ENCODE peak calls at places on chromosome 3, in seven cellular contexts. M, N, P, W, V, A and S are unnamed samples.

GRCh38 chr3:105938101-105938500 is 69.3 kb upstream of the CBLB start:
- DNase-seq in W (no peak), P (no peak), N (no peak), M (no peak), V (no peak), A (no peak), S (no peak)

GRCh38 chr3:114582929-114583328 is 289.1 kb downstream of the TIGIT start:
- DNase-seq in M (peak; percentile 5), V (no peak), A (no peak), P (no peak), N (no peak), W (no peak), S (no peak)

GRCh38 chr3:189270248-189270832 is 98.6 kb downstream of the TPRG1 start:
- DNase-seq in M (no peak), A (peak; percentile 32), P (no peak), N (peak; percentile 58), W (peak; percentile 80), V (peak; percentile 16), S (peak; percentile 58)

GRCh38 chr3:160928183-160928718 is 172.2 kb downstream of the PPM1L start:
- DNase-seq in M (peak; percentile 15), A (no peak), V (no peak), W (no peak), N (no peak), P (no peak), S (no peak)

GRCh38 chr3:195714380-195715011 is 6.3 kb upstream of the MUC20 start:
- DNase-seq in N (no peak), W (no peak), P (no peak), A (no peak), V (no peak), M (no peak), S (no peak)

GRCh38 chr3:194606163-194606562 is 27.1 kb downstream of the TMEM44 start:
- DNase-seq in V (no peak), W (no peak), P (no peak), M (no peak), A (no peak), N (no peak), S (no peak)

GRCh38 chr3:107272471-107272870 is 104.8 kb upstream of the CCDC54 start:
- DNase-seq in V (no peak), P (no peak), N (no peak), W (no peak), A (no peak), M (no peak), S (no peak)

GRCh38 chr3:105537371-105538075 is 170.8 kb downstream of the ALCAM start:
- DNase-seq in P (no peak), V (no peak), A (no peak), W (no peak), N (no peak), M (no peak), S (no peak)

GRCh38 chr3:187669675-187670504 is at the start of gene SST:
- DNase-seq in V (peak; percentile 11), N (peak; percentile 46), P (no peak), W (no peak), A (peak; percentile 39), M (no peak), S (peak; percentile 19)

GRCh38 chr3:4373669-4374068 is 70.5 kb downstream of the SETMAR start:
- DNase-seq in M (no peak), A (no peak), N (no peak), W (no peak), V (no peak), P (no peak), S (no peak)